ENCODE peak calls at places on chromosome 20, in eight cellular contexts. E is lower leg skin; R is GM13977; O is activated naive CD8-positive, alpha-beta T cell treated with anti-CD3 and anti-CD28 coated beads, Interleukin-2, amount 50 U/mL, for 24 hours; I is D341Med; Z is AG10803; X is NCI-H1417; G is neural crest cell. P is an unnamed sample.

GRCh38 chr20:47927944-47928343 is 142.7 kb upstream of the SULF2 start:
- DNase-seq in X (no peak), I (no peak), Z (no peak), O (no peak), G (no peak), E (no peak), R (no peak), P (no peak)

GRCh38 chr20:32727663-32728062 is 15.6 kb downstream of the COMMD7 start:
- DNase-seq in Z (peak), O (no peak), E (no peak), I (no peak), R (no peak), G (no peak), X (no peak), P (no peak)

GRCh38 chr20:53872081-53872541 is 198.3 kb downstream of the BCAS1 start:
- DNase-seq in X (no peak), Z (peak), E (no peak), G (no peak), O (no peak), I (no peak), R (no peak), P (no peak)

GRCh38 chr20:4476903-4477302 is 244.8 kb upstream of the PRND start:
- DNase-seq in G (no peak), R (no peak), Z (peak), X (no peak), O (no peak), I (no peak), E (no peak), P (no peak)

GRCh38 chr20:48153105-48153504 is 367.8 kb upstream of the SULF2 start:
- DNase-seq in Z (no peak), X (no peak), R (no peak), I (no peak), O (no peak), E (no peak), G (no peak), P (no peak)

GRCh38 chr20:63580796-63581461 is 6.9 kb upstream of the HELZ2 start:
- DNase-seq in R (peak), I (peak), E (no peak), G (no peak), Z (peak), O (peak), X (peak), P (peak)

GRCh38 chr20:38840053-38840893 is 34.8 kb downstream of the PPP1R16B start:
- DNase-seq in E (no peak), O (peak), X (no peak), Z (peak), I (no peak), G (no peak), R (no peak), P (peak)

GRCh38 chr20:21521596-21522478 is 8.0 kb upstream of the NKX2-2 start:
- DNase-seq in O (peak), X (no peak), Z (no peak), R (peak), G (no peak), I (peak), E (no peak), P (peak)

GRCh38 chr20:5001174-5002076 is at the start of gene SLC23A2:
- DNase-seq in X (peak), I (peak), E (no peak), O (peak), R (peak), G (peak), Z (no peak), P (peak)

GRCh38 chr20:29410805-29411457 is 1846.5 kb upstream of the DEFB115 start:
- DNase-seq in O (no peak), E (no peak), R (peak), G (no peak), X (no peak), Z (no peak), I (no peak), P (no peak)

GRCh38 chr20:63103402-63104311 is 96.9 kb upstream of the BHLHE23 start:
- DNase-seq in R (no peak), O (no peak), E (no peak), X (no peak), Z (no peak), I (no peak), G (no peak), P (peak)

GRCh38 chr20:62475819-62476073 is at the start of gene GATA5:
- DNase-seq in I (no peak), E (no peak), O (no peak), Z (no peak), G (no peak), X (no peak), R (no peak), P (no peak)

GRCh38 chr20:25030007-25030648 is 27.8 kb downstream of the ACSS1 start:
- DNase-seq in Z (no peak), I (no peak), O (no peak), R (no peak), G (no peak), E (no peak), X (no peak), P (no peak)

GRCh38 chr20:44576297-44576696 is 6.1 kb upstream of the PKIG start:
- DNase-seq in X (no peak), O (no peak), G (no peak), E (no peak), R (peak), Z (peak), I (no peak), P (peak)

GRCh38 chr20:36152266-36152665 is 2.3 kb upstream of the EPB41L1 start:
- DNase-seq in G (no peak), I (no peak), R (no peak), X (no peak), E (no peak), Z (no peak), O (no peak), P (no peak)

GRCh38 chr20:22815584-22815983 is 219.5 kb upstream of the SSTR4 start:
- DNase-seq in I (no peak), Z (no peak), G (no peak), O (no peak), R (no peak), E (peak), X (no peak), P (no peak)

GRCh38 chr20:40778894-40779496 is 90.0 kb upstream of the MAFB start:
- DNase-seq in Z (no peak), I (no peak), X (no peak), E (peak), G (no peak), R (no peak), O (no peak), P (no peak)

GRCh38 chr20:53763707-53764415 is 170.2 kb upstream of the ZNF217 start:
- DNase-seq in G (peak), R (no peak), Z (peak), E (no peak), X (peak), O (no peak), I (no peak), P (no peak)

GRCh38 chr20:44990425-44990824 is 24.1 kb downstream of the STK4 start:
- DNase-seq in I (no peak), R (no peak), O (peak), G (no peak), E (no peak), Z (peak), X (no peak), P (peak)

GRCh38 chr20:62359491-62360121 is 7.5 kb downstream of the LAMA5 start:
- DNase-seq in X (no peak), Z (no peak), E (peak), G (no peak), R (no peak), I (no peak), O (no peak), P (no peak)

GRCh38 chr20:33995053-33995816 is 1.5 kb downstream of the RALY start:
- DNase-seq in G (no peak), I (no peak), E (no peak), R (no peak), X (no peak), Z (no peak), O (no peak), P (no peak)

GRCh38 chr20:22503577-22503976 is 80.8 kb downstream of the FOXA2 start:
- DNase-seq in I (no peak), R (no peak), G (no peak), O (no peak), E (no peak), Z (no peak), X (no peak), P (no peak)

GRCh38 chr20:388034-388994 is 7.8 kb downstream of the TRIB3 start:
- DNase-seq in I (no peak), R (no peak), E (no peak), O (no peak), X (no peak), Z (no peak), G (no peak), P (no peak)

P was measured in activated CD4-positive, alpha-beta T cell treated with anti-CD3 and anti-CD28 coated beads for 48 hours.